ENCODE peak calls at places on chromosomes 12 and 14, in five cellular contexts. U is mammary epithelial cell, K is A549, A is spleen, J is tibial artery. L is an unnamed sample.

GRCh38 chr12:54933381-54933780 is 51.2 kb downstream of the TESPA1 start:
- DNase-seq in U (peak), K (peak), A (no peak), J (no peak), L (peak)

GRCh38 chr12:115430636-115431035 is 746.7 kb upstream of the TBX3 start:
- DNase-seq in J (no peak), K (no peak), A (no peak), U (no peak), L (no peak)

GRCh38 chr12:131112016-131112415 is 158.3 kb downstream of the ADGRD1 start:
- DNase-seq in U (no peak), J (no peak), K (peak), A (no peak), L (peak)

GRCh38 chr12:68359669-68360068 is 27.5 kb upstream of the MDM1 start:
- DNase-seq in K (no peak), A (no peak), J (no peak), U (no peak), L (no peak)

GRCh38 chr12:21451529-21451928 is 14.1 kb downstream of the PYROXD1 start:
- DNase-seq in J (no peak), A (no peak), K (no peak), U (no peak), L (no peak)

GRCh38 chr12:127311695-127312364 is 955.1 kb upstream of the TMEM132C start:
- DNase-seq in A (no peak), J (no peak), U (no peak), K (no peak), L (no peak)

GRCh38 chr12:57224973-57225679 is 4.4 kb upstream of the SHMT2 start:
- DNase-seq in K (no peak), J (no peak), U (no peak), A (peak), L (no peak)

GRCh38 chr12:19799886-19800602 is 360.8 kb downstream of the AEBP2 start:
- DNase-seq in A (no peak), J (no peak), K (no peak), U (no peak), L (no peak)

GRCh38 chr14:64732066-64732465 is 27.8 kb downstream of the PLEKHG3 start:
- DNase-seq in J (peak), A (peak), U (no peak), K (no peak), L (no peak)

GRCh38 chr14:65286443-65286842 is 126.1 kb upstream of the FUT8 start:
- DNase-seq in U (no peak), J (no peak), A (no peak), K (peak), L (peak)

GRCh38 chr12:122946690-122947271 is 19.5 kb downstream of the ABCB9 start:
- DNase-seq in A (peak), U (peak), K (peak), J (peak), L (peak)

GRCh38 chr12:56221233-56221756 is 427 bp downstream of the RNF41 start:
- DNase-seq in U (peak), A (peak), K (peak), J (peak), L (peak)

GRCh38 chr12:62813031-62813829 is 121.7 kb downstream of the PPM1H start:
- DNase-seq in A (peak), U (peak), K (peak), J (peak), L (peak)

GRCh38 chr12:62816624-62817023 is 118.3 kb downstream of the PPM1H start:
- DNase-seq in K (no peak), U (no peak), J (no peak), A (no peak), L (no peak)

GRCh38 chr12:62814243-62814642 is 120.7 kb downstream of the PPM1H start:
- DNase-seq in U (no peak), A (no peak), J (no peak), K (no peak), L (no peak)

DNA sequence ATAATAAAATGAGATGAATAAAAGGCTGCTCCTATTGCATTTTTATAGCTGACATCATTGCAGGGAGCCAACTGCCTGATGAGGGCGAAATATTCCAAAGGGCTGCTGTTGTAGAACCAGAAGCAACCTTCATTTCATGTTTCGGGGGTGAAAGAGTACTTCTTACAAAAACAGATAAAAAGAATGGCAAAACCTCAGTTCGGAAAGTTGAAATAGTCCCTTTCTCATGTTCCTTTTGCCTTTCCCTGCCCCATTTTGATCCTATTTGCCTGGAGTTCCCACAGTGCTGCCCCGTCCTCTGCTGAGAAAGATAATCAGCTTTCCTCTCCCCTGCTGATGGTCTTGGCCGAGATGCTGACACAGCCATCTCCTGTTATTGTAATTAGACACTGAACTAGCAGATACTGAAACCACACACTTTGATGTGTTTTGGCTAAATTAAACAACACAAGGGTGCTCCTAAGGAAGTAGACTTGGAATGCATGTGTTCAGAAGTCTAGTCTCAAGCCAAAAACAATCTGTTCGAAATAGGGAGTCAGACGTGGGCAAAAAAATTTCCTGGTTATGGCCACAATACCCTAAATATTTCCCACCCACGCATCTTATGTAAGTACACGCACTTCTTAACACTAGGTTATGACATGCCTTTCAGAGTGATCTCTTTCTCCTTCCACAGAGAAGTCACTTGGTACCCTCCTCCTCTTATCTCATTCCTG is 117.2 kb downstream of the PPM1H start:
- DNase-seq in A (no peak), J (no peak), U (peak), K (no peak), L (no peak)
- TF ChIP-seq CTCF in A (no peak), J (no peak), U (no peak), K (no peak), L (peak)

DNA sequence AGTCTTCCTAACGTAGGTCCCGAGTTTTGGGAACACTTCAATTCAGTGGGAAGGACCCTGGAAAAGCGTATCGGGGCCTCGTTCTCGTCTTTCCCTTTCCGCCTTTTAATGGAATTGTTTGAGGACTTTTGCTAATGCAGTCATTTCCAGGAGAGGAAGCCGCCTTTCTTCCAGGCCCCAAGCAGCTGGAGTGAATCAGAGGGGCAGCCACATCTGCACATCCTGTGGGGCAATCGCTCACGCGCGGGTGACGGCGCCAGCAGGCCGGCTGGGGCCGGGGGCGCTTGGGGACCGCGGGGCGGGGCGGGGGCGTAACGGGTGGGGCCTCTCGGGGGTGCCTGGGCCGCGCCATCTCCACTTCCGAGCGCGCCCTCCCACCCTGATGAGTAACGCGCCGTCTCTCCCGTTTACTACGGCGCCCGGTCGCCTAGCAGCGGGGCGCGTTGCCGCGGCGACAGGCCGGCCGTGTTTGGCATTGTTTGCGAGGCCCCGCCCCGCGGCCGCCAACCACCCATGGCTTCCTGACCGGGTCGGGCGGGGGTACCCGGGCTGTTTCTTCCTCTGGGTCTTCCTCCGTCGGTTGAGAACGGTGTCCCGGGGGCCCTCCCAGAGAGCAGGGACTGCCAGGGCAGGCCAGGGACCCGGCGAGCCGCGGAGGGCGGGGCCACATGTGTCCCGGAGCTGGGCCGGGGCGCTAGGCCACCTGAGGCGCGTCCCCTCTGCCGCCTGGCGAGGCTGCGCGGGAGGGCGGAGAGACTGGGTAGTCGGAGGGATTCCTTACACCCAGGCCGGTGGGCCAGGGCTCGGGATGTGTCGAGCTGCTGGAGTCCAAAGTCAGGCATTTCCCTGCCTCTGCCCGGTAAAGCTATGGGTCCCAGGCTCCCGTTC is 2.3 kb downstream of the GSG1 start:
- DNase-seq in U (peak), K (peak), A (peak), J (peak), L (peak)
- H3K4me3 ChIP-seq in U (peak), K (peak), A (peak), J (peak), L (peak)

GRCh38 chr12:91367234-91367849 is 184.7 kb upstream of the DCN start:
- DNase-seq in K (peak), J (no peak), A (no peak), U (no peak), L (no peak)
- TF ChIP-seq CTCF in K (peak), J (no peak), A (peak), U (peak), L (peak)

DNA sequence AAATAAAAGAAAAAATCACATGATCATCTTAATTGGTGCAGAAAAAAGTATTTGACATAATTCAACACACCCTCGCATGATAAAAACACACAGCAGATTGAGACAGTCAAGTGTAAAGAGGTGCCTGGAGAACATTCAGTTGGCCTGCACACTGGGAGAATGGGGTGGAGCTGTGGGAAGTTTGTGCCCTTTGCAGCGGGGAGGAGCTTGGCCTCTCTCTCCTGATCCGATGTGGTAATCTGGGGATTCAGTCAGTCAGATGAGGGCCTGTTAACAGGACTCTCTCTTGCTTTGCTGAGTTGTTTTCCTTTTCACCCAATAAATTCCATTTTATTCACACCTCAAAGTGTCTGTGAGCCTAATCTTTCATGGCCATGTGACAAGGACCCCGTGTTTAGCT is 5.9 kb downstream of the SERPINA6 start:
- DNase-seq in U (no peak), K (no peak), J (peak), A (no peak), L (peak)
- H3K4me3 ChIP-seq in U (no peak), K (no peak), J (no peak), A (no peak), L (no peak)

L was measured in foreskin fibroblast.